ENCODE peak calls at places on chromosomes 2 and 18, in seven cellular contexts. V is dorsolateral prefrontal cortex; I is PC-9; Z is CD4-positive, alpha-beta T cell; F is thoracic aorta; E is upper lobe of right lung; X is transverse colon. Q is an unnamed sample.
A peak's percentile ranks its signal among the peaks of the same experiment; 100 is the strongest.

GRCh38 chr2:9326975-9327374 is 96.4 kb downstream of the ITGB1BP1 start:
- DNase-seq in V (no peak), I (no peak), Z (no peak), F (no peak), E (no peak), X (no peak), Q (no peak)

GRCh38 chr2:67159929-67160328 is 237.2 kb upstream of the ETAA1 start:
- DNase-seq in V (no peak), I (no peak), Z (no peak), F (no peak), E (no peak), X (no peak), Q (no peak)

GRCh38 chr2:51710222-51710621 is 678.3 kb upstream of the NRXN1 start:
- DNase-seq in V (no peak), I (no peak), Z (no peak), F (no peak), E (no peak), X (peak; percentile 9), Q (no peak)

GRCh38 chr2:181231886-181232644 is 225.1 kb upstream of the ITGA4 start:
- DNase-seq in V (no peak), I (no peak), Z (no peak), F (no peak), E (no peak), X (no peak), Q (no peak)

GRCh38 chr18:69233465-69234054 is 167.1 kb upstream of the DOK6 start:
- DNase-seq in V (no peak), I (no peak), Z (no peak), F (no peak), E (no peak), X (no peak), Q (no peak)

GRCh38 chr2:84844141-84844540 is 36.7 kb downstream of the TRABD2A start:
- DNase-seq in V (no peak), I (no peak), Z (no peak), F (no peak), E (no peak), X (no peak), Q (no peak)

GRCh38 chr2:185857676-185858075 is 119.1 kb downstream of the FSIP2 start:
- DNase-seq in V (no peak), I (no peak), Z (no peak), F (no peak), E (no peak), X (no peak), Q (no peak)

GRCh38 chr2:36449943-36450392 is 94.4 kb downstream of the CRIM1 start:
- DNase-seq in V (no peak), I (no peak), Z (no peak), F (no peak), E (no peak), X (no peak), Q (no peak)

GRCh38 chr2:158486970-158487325 is 30.2 kb downstream of the PKP4 start:
- DNase-seq in V (no peak), I (no peak), Z (no peak), F (no peak), E (no peak), X (no peak), Q (no peak)

GRCh38 chr2:11069566-11070185 is 85.6 kb upstream of the SLC66A3 start:
- DNase-seq in V (no peak), I (no peak), Z (no peak), F (no peak), E (no peak), X (no peak), Q (no peak)

GRCh38 chr18:3885209-3885792 is 435.3 kb downstream of the TGIF1 start:
- DNase-seq in V (no peak), I (no peak), Z (no peak), F (no peak), E (no peak), X (no peak), Q (peak; percentile 16)

GRCh38 chr2:169139993-169140767 is 70.8 kb downstream of the DHRS9 start:
- DNase-seq in V (no peak), I (no peak), Z (no peak), F (no peak), E (no peak), X (no peak), Q (no peak)

GRCh38 chr2:181892795-181893435 is 1.4 kb downstream of the ITPRID2 start:
- DNase-seq in V (no peak), I (no peak), Z (no peak), F (no peak), E (no peak), X (no peak), Q (no peak)

GRCh38 chr2:162473-163135 is 101.2 kb downstream of the SH3YL1 start:
- DNase-seq in V (no peak), I (no peak), Z (no peak), F (no peak), E (no peak), X (peak; percentile 66), Q (no peak)

GRCh38 chr2:117967981-117968723 is 45.7 kb downstream of the CCDC93 start:
- DNase-seq in V (no peak), I (no peak), Z (no peak), F (no peak), E (no peak), X (no peak), Q (no peak)

GRCh38 chr2:241813806-241814570 is 5.0 kb downstream of the NEU4 start:
- DNase-seq in V (no peak), I (no peak), Z (no peak), F (no peak), E (peak; percentile 34), X (peak; percentile 10), Q (no peak)

GRCh38 chr2:43293744-43294695 is 67.6 kb upstream of the ZFP36L2 start:
- DNase-seq in V (no peak), I (peak; percentile 54), Z (no peak), F (peak; percentile 46), E (no peak), X (no peak), Q (peak; percentile 89)

DNA sequence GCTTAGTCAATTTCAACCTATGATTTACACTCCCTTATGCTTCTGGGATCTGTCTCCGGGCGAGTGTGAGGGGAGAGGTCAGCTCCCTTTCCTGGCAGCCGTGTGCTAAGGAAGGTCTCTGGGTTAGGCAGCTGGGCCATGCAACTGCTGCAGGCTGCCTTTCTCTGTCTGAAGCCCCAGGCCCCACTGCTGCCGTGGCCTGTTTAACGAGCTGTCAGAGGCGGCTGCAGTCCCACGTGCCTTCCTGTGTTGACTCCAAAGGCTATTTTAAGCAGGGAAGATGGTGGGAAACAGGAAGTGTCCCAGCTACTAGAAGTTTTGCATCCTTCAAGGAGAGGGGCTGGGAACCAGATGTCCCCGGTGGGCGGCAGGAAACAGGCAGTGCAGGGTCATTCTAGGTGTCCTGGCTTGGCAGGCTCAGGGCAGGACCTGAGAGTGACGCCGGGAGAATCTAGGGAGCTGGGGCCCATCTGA is 186.4 kb downstream of the TNS1 start:
- DNase-seq in V (no peak), I (no peak), Z (no peak), F (no peak), E (no peak), X (no peak), Q (no peak)
- H3K27ac ChIP-seq in V (no peak overlapping the region), I (no peak overlapping the region), Z (no peak overlapping the region), F (peak overlapping the region; percentile 73), E (peak overlapping the region; percentile 70), X (peak overlapping the region; percentile 54), Q (no peak overlapping the region)

DNA sequence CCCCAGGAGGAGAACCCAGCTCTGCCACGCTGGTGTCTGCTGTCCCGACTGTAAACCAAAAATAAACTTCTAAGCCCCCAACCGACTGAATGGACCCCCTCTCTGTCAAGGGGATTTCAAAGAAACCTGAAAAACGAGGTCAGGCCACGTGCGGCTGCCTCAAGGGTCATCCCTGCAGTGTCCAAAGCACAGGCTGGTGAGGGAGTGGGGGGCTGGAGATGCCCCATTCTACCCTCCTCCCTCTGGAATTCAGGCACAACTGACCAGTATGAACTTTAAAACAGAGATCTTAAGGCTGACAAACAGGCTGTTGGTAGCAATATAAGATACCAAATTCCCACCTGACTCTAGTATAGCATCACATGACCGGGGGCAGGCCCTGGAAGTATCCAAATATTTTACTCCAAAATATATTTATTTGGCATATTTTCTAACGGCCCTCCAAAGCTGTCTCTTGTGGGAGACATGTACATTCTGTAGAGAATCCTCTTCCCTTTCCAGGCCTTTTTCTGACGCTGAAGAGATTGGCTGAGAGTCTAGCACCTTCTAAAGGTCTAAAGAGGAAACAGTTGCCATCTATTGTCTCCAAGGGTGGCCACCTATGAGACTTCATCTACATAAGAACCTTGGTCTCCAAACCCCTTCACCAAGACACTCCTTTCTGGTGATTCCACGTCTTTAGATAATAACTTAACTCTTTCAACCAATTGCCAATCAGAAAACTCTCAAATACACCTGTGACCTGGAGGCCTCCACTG is 40.4 kb upstream of the CTDP1 start:
- DNase-seq in V (no peak), I (no peak), Z (no peak), F (no peak), E (no peak), X (no peak), Q (no peak)
- TF ChIP-seq CTCF in V (no peak), I (no peak), Z (no peak), F (no peak), E (no peak), X (no peak), Q (no peak)

GRCh38 chr2:70995227-70995729 is 605 bp upstream of the TEX261 start:
- DNase-seq in V (no peak), I (peak; percentile 34), Z (peak; percentile 49), F (no peak), E (peak; percentile 69), X (peak; percentile 52), Q (peak; percentile 29)

GRCh38 chr2:70994055-70994444 is 623 bp downstream of the TEX261 start:
- DNase-seq in V (no peak), I (no peak), Z (no peak), F (no peak), E (peak; percentile 27), X (no peak), Q (peak; percentile 27)

GRCh38 chr2:70992945-70993688 is 1.6 kb downstream of the TEX261 start:
- DNase-seq in V (no peak), I (no peak), Z (no peak), F (no peak), E (peak; percentile 38), X (no peak), Q (no peak)

GRCh38 chr2:70993689-70993986 is 1.0 kb downstream of the TEX261 start:
- DNase-seq in V (no peak), I (no peak), Z (no peak), F (no peak), E (no peak), X (no peak), Q (no peak)

GRCh38 chr2:70994445-70995226 is at the start of gene TEX261:
- DNase-seq in V (peak; percentile 68), I (peak; percentile 93), Z (peak; percentile 90), F (peak; percentile 55), E (peak; percentile 96), X (peak; percentile 93), Q (peak; percentile 91)
- H3K27ac ChIP-seq in V (peak within 1 kb of the TSS; percentile 78), I (no peak within 1 kb of the TSS), Z (peak within 1 kb of the TSS; percentile 62), F (peak within 1 kb of the TSS; percentile 80), E (peak within 1 kb of the TSS; percentile 88), X (peak within 1 kb of the TSS; percentile 86), Q (peak within 1 kb of the TSS; percentile 72)

DNA sequence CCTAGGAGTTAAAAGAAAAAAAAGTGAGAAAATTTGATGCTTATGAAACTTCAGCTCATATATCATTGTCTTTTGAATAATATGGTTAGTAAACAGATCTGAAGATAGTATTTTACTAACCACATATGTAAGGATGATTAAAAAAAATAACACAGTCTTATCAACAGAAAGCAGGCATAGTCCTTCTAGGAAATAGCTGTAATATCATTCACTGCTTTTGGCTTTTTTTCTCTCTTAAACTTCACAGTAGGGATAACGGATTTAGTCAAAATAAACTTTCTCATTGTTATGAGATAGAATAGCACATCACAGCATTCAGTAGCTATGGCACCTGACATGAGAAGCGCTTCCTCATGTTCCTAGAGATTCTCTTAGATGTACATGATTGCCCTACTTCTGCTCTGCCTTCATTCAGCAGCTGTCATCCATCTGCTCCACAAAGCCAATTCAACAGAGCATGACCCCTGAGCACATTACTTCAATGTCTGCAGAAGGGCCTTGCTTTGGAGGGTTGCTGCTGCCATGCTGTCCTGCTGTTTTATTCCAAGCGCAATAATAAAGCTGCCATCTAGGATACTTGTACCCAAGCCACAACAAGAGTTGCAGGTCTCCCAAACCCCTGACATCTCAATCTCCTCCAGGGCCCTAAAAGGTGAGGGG is 67.0 kb downstream of the TTC21B start:
- DNase-seq in V (no peak), I (no peak), Z (no peak), F (no peak), E (no peak), X (no peak), Q (no peak)
- TF ChIP-seq CTCF in V (no peak), I (no peak), Z (no peak), F (no peak), E (no peak), X (no peak), Q (no peak)

Q was measured in RWPE1.